ENCODE peak calls at places on chromosomes 16 and 17, in seven cellular contexts. G, D, J, I, O, Q and E are unnamed samples.
A peak's percentile ranks its signal among the peaks of the same experiment; 100 is the strongest.

GRCh38 chr17:32285770-32286517 is 20.3 kb downstream of the RHBDL3 start:
- ATAC-seq in G (no peak), D (no peak), J (peak; percentile 84), I (no peak), O (peak; percentile 19), Q (no peak), E (no peak)

GRCh38 chr16:29156511-29156910 is 171.7 kb downstream of the LAT start:
- ATAC-seq in G (no peak), D (no peak), J (no peak), I (no peak), O (peak; percentile 31), Q (no peak), E (no peak)

GRCh38 chr17:78714534-78714933 is 67.5 kb downstream of the CYTH1 start:
- ATAC-seq in G (no peak), D (no peak), J (no peak), I (no peak), O (no peak), Q (no peak), E (no peak)

GRCh38 chr17:4788159-4788806 is 481 bp upstream of the GLTPD2 start:
- ATAC-seq in G (no peak), D (no peak), J (no peak), I (no peak), O (no peak), Q (no peak), E (no peak)

GRCh38 chr16:62353355-62353754 is 317.1 kb upstream of the CDH8 start:
- ATAC-seq in G (no peak), D (no peak), J (no peak), I (no peak), O (no peak), Q (no peak), E (no peak)

GRCh38 chr16:3578121-3578520 is 918 bp upstream of the NLRC3 start:
- ATAC-seq in G (no peak), D (no peak), J (no peak), I (no peak), O (no peak), Q (no peak), E (no peak)

GRCh38 chr16:67346328-67346727 is 19.7 kb downstream of the LRRC36 start:
- ATAC-seq in G (no peak), D (no peak), J (no peak), I (no peak), O (peak; percentile 48), Q (no peak), E (no peak)

GRCh38 chr17:74303300-74303699 is 22.7 kb upstream of the KIF19 start:
- ATAC-seq in G (no peak), D (no peak), J (no peak), I (no peak), O (no peak), Q (no peak), E (no peak)

GRCh38 chr17:18259621-18260331 is 686 bp upstream of the MIEF2 start:
- ATAC-seq in G (no peak), D (no peak), J (no peak), I (peak; percentile 16), O (peak; percentile 1), Q (no peak), E (no peak)

GRCh38 chr17:69551212-69552010 is 136.9 kb downstream of the MAP2K6 start:
- ATAC-seq in G (no peak), D (no peak), J (no peak), I (no peak), O (peak; percentile 59), Q (peak; percentile 67), E (no peak)

GRCh38 chr16:28834873-28835863 is 11.0 kb downstream of the TUFM start:
- ATAC-seq in G (no peak), D (no peak), J (no peak), I (no peak), O (peak; percentile 11), Q (no peak), E (no peak)

GRCh38 chr16:57527027-57527426 is 9.3 kb downstream of the CCDC102A start:
- ATAC-seq in G (no peak), D (no peak), J (no peak), I (no peak), O (peak; percentile 39), Q (no peak), E (no peak)

GRCh38 chr17:17887752-17888304 is 51.0 kb upstream of the SREBF1 start:
- ATAC-seq in G (no peak), D (peak; percentile 22), J (no peak), I (no peak), O (no peak), Q (no peak), E (no peak)

GRCh38 chr17:12830692-12831363 is 41.5 kb downstream of the ARHGAP44 start:
- ATAC-seq in G (no peak), D (no peak), J (no peak), I (no peak), O (no peak), Q (no peak), E (no peak)

GRCh38 chr17:70365098-70365583 is 195.8 kb downstream of the KCNJ2 start:
- ATAC-seq in G (no peak), D (no peak), J (no peak), I (no peak), O (no peak), Q (peak; percentile 91), E (no peak)

GRCh38 chr16:75306102-75306762 is 54.8 kb upstream of the BCAR1 start:
- ATAC-seq in G (peak; percentile 64), D (peak; percentile 31), J (peak; percentile 13), I (peak; percentile 24), O (peak; percentile 67), Q (no peak), E (no peak)

GRCh38 chr17:31413081-31413799 is 21.8 kb downstream of the RAB11FIP4 start:
- ATAC-seq in G (no peak), D (no peak), J (no peak), I (no peak), O (no peak), Q (no peak), E (no peak)

GRCh38 chr16:17301184-17301583 is 169.6 kb downstream of the XYLT1 start:
- ATAC-seq in G (no peak), D (no peak), J (no peak), I (no peak), O (no peak), Q (no peak), E (no peak)

GRCh38 chr17:46182961-46183360 is 10.3 kb downstream of the KANSL1 start:
- ATAC-seq in G (no peak), D (no peak), J (peak; percentile 47), I (peak; percentile 11), O (peak; percentile 28), Q (peak; percentile 48), E (no peak)

GRCh38 chr17:43874293-43874692 is 27.3 kb downstream of the CD300LG start:
- ATAC-seq in G (peak; percentile 20), D (peak; percentile 41), J (no peak), I (no peak), O (no peak), Q (no peak), E (no peak)

GRCh38 chr16:88977028-88977844 is at the start of gene CBFA2T3:
- ATAC-seq in G (peak; percentile 45), D (peak; percentile 55), J (peak; percentile 68), I (no peak), O (no peak), Q (peak; percentile 24), E (peak; percentile 85)

GRCh38 chr17:76446449-76447231 is 6.3 kb downstream of the UBE2O start:
- ATAC-seq in G (peak; percentile 63), D (no peak), J (peak; percentile 37), I (peak; percentile 93), O (peak; percentile 93), Q (peak; percentile 68), E (peak; percentile 74)

GRCh38 chr16:70725912-70726828 is 40.3 kb upstream of the MTSS2 start:
- ATAC-seq in G (peak; percentile 28), D (peak; percentile 65), J (peak; percentile 83), I (no peak), O (no peak), Q (peak; percentile 75), E (peak; percentile 72)

GRCh38 chr16:70695351-70696070 is 9.7 kb upstream of the MTSS2 start:
- ATAC-seq in G (no peak), D (peak; percentile 48), J (peak; percentile 95), I (peak; percentile 46), O (peak; percentile 56), Q (no peak), E (peak; percentile 2)

DNA sequence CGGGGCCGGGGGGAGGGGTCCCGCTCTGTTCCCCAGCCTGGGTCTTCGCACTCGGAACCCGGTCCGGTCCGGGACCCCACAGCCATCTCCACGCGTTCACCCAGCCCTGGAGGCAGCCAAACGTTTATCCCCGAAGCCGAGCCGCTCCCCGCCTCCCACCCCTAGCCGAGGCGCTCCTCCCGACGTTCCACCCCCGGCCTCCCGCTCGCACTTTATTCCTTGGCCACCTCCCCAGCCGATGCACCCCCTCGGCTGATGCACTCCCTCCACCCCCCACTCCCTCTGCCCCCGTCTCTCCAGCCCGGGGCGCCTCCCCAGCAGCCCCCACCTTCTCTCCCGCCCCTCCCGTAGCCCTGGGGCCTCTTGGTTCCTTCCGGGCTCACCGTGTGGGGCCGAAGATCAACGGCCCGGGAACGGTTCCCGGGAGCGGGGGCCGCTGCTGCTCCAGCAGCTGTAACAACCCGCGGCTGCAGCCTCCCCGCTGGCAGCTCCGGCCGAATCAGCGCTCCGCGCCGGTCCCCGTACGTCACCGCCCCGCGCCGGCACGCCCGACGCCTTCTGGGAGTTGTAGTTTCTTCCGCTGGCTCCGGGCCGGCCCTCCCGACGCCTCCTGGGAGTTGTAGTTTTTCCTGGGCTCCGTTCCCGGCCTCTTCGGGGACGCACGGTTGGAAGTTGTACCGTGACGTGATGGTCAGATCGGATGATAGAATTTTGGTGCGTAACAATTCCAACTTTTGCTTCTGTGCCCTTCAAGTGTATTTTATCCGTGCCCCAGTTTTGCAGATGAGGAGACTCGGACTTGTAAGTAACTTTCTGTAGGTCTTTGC is at the start of the genes LRRC3C and ORMDL3:
- ATAC-seq in G (peak; percentile 93), D (peak; percentile 82), J (peak; percentile 87), I (peak; percentile 87), O (peak; percentile 90), Q (peak; percentile 83), E (peak; percentile 96)
- TF ChIP-seq POLR2A in G (peak; percentile 87), D (peak; percentile 82), J (peak; percentile 70), I (peak; percentile 31), O (peak; percentile 80), Q (peak; percentile 85), E (peak; percentile 68)

GRCh38 chr17:73271078-73271477 is 9.4 kb upstream of the CPSF4L start:
- ATAC-seq in G (no peak), D (no peak), J (no peak), I (no peak), O (no peak), Q (no peak), E (no peak)
- TF ChIP-seq POLR2A in G (no peak), D (no peak), J (no peak), I (no peak), O (no peak), Q (no peak), E (no peak)

GRCh38 chr16:56272495-56272894 is 81.2 kb downstream of the GNAO1 start:
- ATAC-seq in G (no peak), D (no peak), J (no peak), I (no peak), O (no peak), Q (no peak), E (no peak)
- TF ChIP-seq POLR2A in G (no peak), D (no peak), J (no peak), I (no peak), O (no peak), Q (no peak), E (no peak)

GRCh38 chr17:59840329-59840907 is 52.3 kb downstream of the TUBD1 start:
- ATAC-seq in G (no peak), D (no peak), J (no peak), I (no peak), O (no peak), Q (no peak), E (no peak)
- TF ChIP-seq POLR2A in G (no peak), D (no peak), J (no peak), I (peak; percentile 66), O (no peak), Q (no peak), E (no peak)